ENCODE peak calls at places on chromosomes 7 and 10, in six cellular contexts. E is transverse colon, Z is IMR-90, U is body of pancreas, R is adrenal gland, F is vagina. P is an unnamed sample.

GRCh38 chr7:22934023-22934422 is 79.9 kb downstream of the HYCC1 start:
- DNase-seq in Z (no peak), R (no peak), E (no peak), F (no peak), U (no peak), P (no peak)

GRCh38 chr7:81751619-81752317 is 18.1 kb downstream of the HGF start:
- DNase-seq in U (no peak), Z (no peak), R (no peak), E (no peak), F (no peak), P (no peak)

GRCh38 chr10:34526758-34527730 is 288.1 kb downstream of the PARD3 start:
- DNase-seq in E (no peak), R (peak; percentile 45), U (no peak), Z (peak; percentile 98), F (no peak), P (no peak)

GRCh38 chr10:49311562-49312236 is 12.7 kb downstream of the C10orf71 start:
- DNase-seq in F (no peak), U (no peak), R (no peak), E (no peak), Z (no peak), P (no peak)

GRCh38 chr7:150507947-150508602 is 6.6 kb upstream of the GIMAP7 start:
- DNase-seq in Z (no peak), F (no peak), R (no peak), E (no peak), U (no peak), P (no peak)

GRCh38 chr7:43516581-43517342 is 66.1 kb upstream of the STK17A start:
- DNase-seq in Z (no peak), F (no peak), U (no peak), R (no peak), E (no peak), P (no peak)

GRCh38 chr7:105306160-105306784 is 82.4 kb downstream of the SRPK2 start:
- DNase-seq in Z (no peak), E (no peak), R (no peak), F (no peak), U (no peak), P (no peak)

GRCh38 chr7:152313879-152314604 is 121.8 kb downstream of the KMT2C start:
- DNase-seq in U (peak; percentile 58), Z (peak; percentile 79), F (no peak), R (peak; percentile 74), E (no peak), P (peak; percentile 47)

GRCh38 chr7:144820557-144820956 is 15.3 kb downstream of the TPK1 start:
- DNase-seq in E (no peak), U (no peak), F (no peak), Z (no peak), R (no peak), P (no peak)

GRCh38 chr10:117163061-117163953 is 25.2 kb upstream of the VAX1 start:
- DNase-seq in U (no peak), F (no peak), R (peak; percentile 5), E (no peak), Z (no peak), P (no peak)

GRCh38 chr7:158576050-158576762 is 11.4 kb downstream of the PTPRN2 start:
- DNase-seq in U (peak; percentile 53), E (no peak), R (no peak), F (no peak), Z (no peak), P (no peak)

GRCh38 chr7:120741371-120742042 is 116.4 kb downstream of the TSPAN12 start:
- DNase-seq in U (peak; percentile 14), R (no peak), F (no peak), Z (no peak), E (no peak), P (no peak)

GRCh38 chr7:1975581-1975980 is 257.2 kb downstream of the MAD1L1 start:
- DNase-seq in E (no peak), U (no peak), F (no peak), R (no peak), Z (no peak), P (no peak)

GRCh38 chr7:41038211-41038610 is 664.7 kb downstream of the INHBA start:
- DNase-seq in Z (no peak), E (no peak), R (peak; percentile 8), F (no peak), U (no peak), P (peak; percentile 61)

GRCh38 chr7:157816086-157816485 is 479.3 kb downstream of the DNAJB6 start:
- DNase-seq in Z (no peak), E (no peak), R (no peak), U (no peak), F (no peak), P (no peak)

GRCh38 chr10:97977673-97978072 is 52.7 kb downstream of the CRTAC1 start:
- DNase-seq in Z (no peak), U (no peak), R (no peak), E (no peak), F (no peak), P (no peak)

GRCh38 chr10:109934958-109935793 is 11.9 kb upstream of the XPNPEP1 start:
- DNase-seq in U (peak; percentile 72), R (peak; percentile 9), Z (peak; percentile 83), E (no peak), F (no peak), P (no peak)

GRCh38 chr10:1408656-1409358 is 328.5 kb downstream of the ADARB2 start:
- DNase-seq in E (no peak), Z (no peak), U (no peak), F (no peak), R (no peak), P (no peak)

GRCh38 chr7:73851410-73852338 is 9.3 kb upstream of the TMEM270 start:
- DNase-seq in E (no peak), U (no peak), F (no peak), Z (peak; percentile 99), R (peak; percentile 25), P (peak; percentile 61)

DNA sequence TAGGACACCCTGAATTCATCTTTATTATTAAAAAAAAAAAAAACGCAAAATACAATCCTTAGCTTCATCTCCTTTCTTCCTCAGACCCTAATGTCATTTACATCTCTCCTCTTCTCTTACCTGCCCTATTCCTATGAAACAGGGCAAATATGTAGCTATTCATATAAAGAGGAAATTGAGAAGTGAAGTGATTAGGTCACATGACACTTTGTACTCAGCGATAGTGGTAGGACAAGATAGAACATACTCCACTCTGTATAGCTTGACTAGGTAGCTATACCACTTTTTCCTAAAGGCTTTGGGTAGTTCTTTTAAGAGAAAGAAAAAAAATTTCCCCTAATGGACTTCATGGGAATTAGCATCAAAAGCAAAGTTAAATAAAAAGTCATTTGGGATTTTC is 6.2 kb upstream of the CELF2 start:
- DNase-seq in Z (no peak), F (no peak), U (no peak), R (no peak), E (no peak), P (no peak)
- H3K4me1 ChIP-seq in Z (no peaks in the 10 kb centered on the region), F (peaks cover 11% of the 10 kb centered on the region), U (no peaks in the 10 kb centered on the region), R (no peaks in the 10 kb centered on the region), E (peaks cover 11% of the 10 kb centered on the region), P (no peaks in the 10 kb centered on the region)

GRCh38 chr10:99732033-99732912 is at the start of the genes COX15 and CUTC:
- DNase-seq in R (peak; percentile 96), F (peak; percentile 97), E (peak; percentile 98), Z (peak; percentile 96), U (peak; percentile 96), P (peak; percentile 97)
- TF ChIP-seq POLR2A in R (peak; percentile 23), F (peak; percentile 4), E (peak; percentile 79), Z (peak; percentile 79), U (peak; percentile 50), P (peak; percentile 94)

GRCh38 chr10:123507298-123507697 is 158.9 kb upstream of the GPR26 start:
- DNase-seq in Z (no peak), R (no peak), U (no peak), F (no peak), E (no peak), P (no peak)
- H3K4me1 ChIP-seq in Z (no peaks in the 10 kb centered on the region), R (no peaks in the 10 kb centered on the region), U (no peaks in the 10 kb centered on the region), F (peaks cover 22% of the 10 kb centered on the region), E (no peaks in the 10 kb centered on the region), P (no peaks in the 10 kb centered on the region)

GRCh38 chr7:77416621-77417371 is 647 bp upstream of the GSAP start:
- DNase-seq in R (peak; percentile 47), Z (no peak), E (no peak), U (no peak), F (no peak), P (no peak)
- TF ChIP-seq POLR2A in R (no peak), Z (no peak), E (no peak), U (no peak), F (no peak), P (no peak)

DNA sequence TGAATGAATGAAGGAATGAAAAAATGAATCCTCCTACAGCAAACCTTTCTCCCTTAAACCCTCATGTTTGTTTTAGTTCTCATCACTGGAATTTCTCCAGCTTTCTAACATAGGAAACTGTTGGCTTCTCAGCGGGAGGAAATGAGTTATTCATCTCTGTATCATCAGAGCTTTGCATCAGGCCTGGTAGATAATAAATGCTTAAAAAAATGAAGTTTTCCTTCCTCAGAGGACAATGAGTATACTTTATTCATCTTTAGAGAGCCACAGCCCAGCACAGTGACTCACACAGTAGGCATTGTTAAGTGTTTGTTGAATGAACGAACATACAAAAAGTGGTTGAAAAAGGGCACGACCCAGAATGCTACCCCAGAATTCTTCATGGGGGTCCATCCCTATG is 62.6 kb downstream of the COL13A1 start:
- DNase-seq in F (no peak), U (no peak), E (no peak), Z (peak; percentile 93), R (no peak), P (no peak)
- H3K4me1 ChIP-seq in F (peaks cover 62% of the 10 kb centered on the region), U (peaks cover 3% of the 10 kb centered on the region), E (peaks cover 40% of the 10 kb centered on the region), Z (peaks cover 37% of the 10 kb centered on the region), R (peaks cover 8% of the 10 kb centered on the region), P (no peaks in the 10 kb centered on the region)

GRCh38 chr7:50358306-50358705 is 53.8 kb downstream of the IKZF1 start:
- DNase-seq in R (no peak), F (no peak), U (no peak), Z (no peak), E (no peak), P (no peak)

GRCh38 chr7:50358808-50359207 is 54.3 kb downstream of the IKZF1 start:
- DNase-seq in U (no peak), R (no peak), F (no peak), Z (no peak), E (no peak), P (no peak)

GRCh38 chr7:50359258-50359994 is 54.9 kb downstream of the IKZF1 start:
- DNase-seq in E (no peak), Z (no peak), U (no peak), F (no peak), R (no peak), P (no peak)

GRCh38 chr7:50362142-50362541 is 57.6 kb downstream of the IKZF1 start:
- DNase-seq in Z (no peak), U (no peak), R (no peak), E (no peak), F (no peak), P (no peak)

DNA sequence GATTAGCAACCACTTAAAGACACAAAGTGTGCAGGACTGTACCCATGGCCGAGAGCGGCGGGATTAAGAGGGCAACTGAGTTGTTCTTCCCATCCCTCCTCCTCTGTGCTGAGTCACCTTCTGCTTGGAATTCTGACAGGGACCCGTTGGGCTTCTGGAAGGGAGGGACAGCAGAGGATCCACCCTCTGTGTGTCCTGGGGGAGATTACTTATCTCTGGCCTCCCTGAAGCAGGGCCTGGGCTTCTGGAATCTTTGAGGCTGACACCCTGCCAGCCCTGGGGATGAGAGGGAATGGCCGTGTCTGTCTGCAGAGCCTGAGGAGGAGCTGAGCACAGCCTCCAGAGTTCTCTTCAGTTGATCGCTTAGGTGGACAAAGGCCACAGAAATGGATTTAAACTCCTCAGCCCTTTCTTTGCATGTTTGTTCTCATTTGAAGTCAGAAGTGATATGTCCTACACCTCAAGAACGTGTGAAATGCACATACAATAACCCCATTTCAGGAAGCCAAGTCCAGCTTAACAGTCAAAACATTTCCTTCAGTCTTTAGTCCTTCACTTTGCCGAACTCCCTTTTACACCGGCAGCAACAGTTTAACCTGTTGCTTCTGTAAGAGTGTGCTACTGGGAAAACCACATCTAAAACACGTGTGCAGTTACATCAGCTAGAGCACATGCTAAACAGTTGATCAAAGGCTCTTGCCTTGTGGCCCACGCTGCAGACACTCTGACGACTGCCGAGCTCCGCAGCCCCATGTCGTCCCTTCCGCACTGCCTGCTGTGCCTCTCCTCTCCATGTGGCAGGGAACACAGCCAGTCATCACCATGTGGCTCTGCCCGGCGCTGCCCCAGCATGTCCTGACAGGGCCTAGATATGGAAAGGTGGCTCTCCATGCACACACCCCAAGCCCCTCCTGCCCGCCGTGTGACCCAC is 55.7 kb downstream of the IKZF1 start:
- DNase-seq in F (no peak), R (no peak), U (no peak), Z (no peak), E (peak; percentile 54), P (no peak)
- TF ChIP-seq POLR2A in F (no peak), R (no peak), U (no peak), Z (no peak), E (peak; percentile 37), P (no peak)

P was measured in uterus.